ENCODE peak calls at places on chromosomes 1 and 21, in seven cellular contexts. T is vagina, I is adrenal gland, X is tibial artery, K is uterus, Y is neuronal stem cell, N is IMR-90. P is an unnamed sample. For H3K4me1, the result is how much of the 10 kb centered on the place peaks cover.

GRCh38 chr1:21564521-21565095 is 55.4 kb downstream of the ALPL start:
- DNase-seq in X (no peak), I (peak), Y (no peak), T (no peak), N (peak), K (no peak), P (no peak)

GRCh38 chr1:170214117-170214979 is 68.6 kb downstream of the NTMT2 start:
- DNase-seq in N (peak), I (no peak), K (no peak), Y (no peak), X (no peak), T (no peak), P (no peak)

GRCh38 chr1:151175036-151175741 is 592 bp downstream of the TMOD4 start:
- DNase-seq in K (no peak), N (peak), X (no peak), Y (no peak), T (no peak), I (no peak), P (peak)

GRCh38 chr1:67677925-67678324 is 7.1 kb upstream of the GADD45A start:
- DNase-seq in N (peak), T (no peak), K (no peak), Y (no peak), X (no peak), I (no peak), P (no peak)

GRCh38 chr1:15424146-15424667 is 14.0 kb upstream of the CTRC start:
- DNase-seq in N (no peak), X (no peak), Y (no peak), I (no peak), T (no peak), K (no peak), P (no peak)

GRCh38 chr1:162159515-162159914 is 90.0 kb downstream of the NOS1AP start:
- DNase-seq in X (no peak), N (no peak), T (no peak), I (no peak), Y (no peak), K (no peak), P (no peak)

GRCh38 chr1:50427086-50427817 is 4.0 kb upstream of the DMRTA2 start:
- DNase-seq in N (no peak), Y (peak), T (no peak), K (no peak), X (no peak), I (no peak), P (peak)

GRCh38 chr21:34865922-34866271 is 183.2 kb downstream of the RUNX1 start:
- DNase-seq in X (no peak), T (no peak), Y (no peak), K (no peak), N (no peak), I (no peak), P (no peak)

GRCh38 chr21:38404134-38404533 is 94.1 kb downstream of the ERG start:
- DNase-seq in I (no peak), X (no peak), Y (no peak), K (no peak), T (no peak), N (no peak), P (no peak)

GRCh38 chr1:164868990-164869389 is 310.0 kb downstream of the PBX1 start:
- DNase-seq in T (no peak), Y (no peak), I (no peak), N (no peak), X (no peak), K (no peak), P (no peak)

GRCh38 chr1:151832318-151832984 is 849 bp upstream of the RORC start:
- DNase-seq in Y (no peak), X (no peak), K (peak), N (peak), I (peak), T (no peak), P (no peak)

GRCh38 chr1:156616463-156616862 is 2.8 kb upstream of the HAPLN2 start:
- DNase-seq in Y (no peak), K (peak), I (peak), T (no peak), N (peak), X (no peak), P (peak)

GRCh38 chr1:215113776-215114153 is 31.2 kb downstream of the KCNK2 start:
- DNase-seq in K (no peak), X (no peak), N (no peak), T (no peak), I (no peak), Y (no peak), P (no peak)

GRCh38 chr1:12184008-12184681 is 17.4 kb downstream of the TNFRSF1B start:
- DNase-seq in T (peak), X (peak), N (peak), I (peak), K (peak), Y (peak), P (peak)

GRCh38 chr1:48794815-48795214 is 18.1 kb upstream of the BEND5 start:
- DNase-seq in I (no peak), K (no peak), N (no peak), X (no peak), T (no peak), Y (no peak), P (no peak)

GRCh38 chr1:154190550-154190949 is 1.4 kb downstream of the TPM3 start:
- DNase-seq in X (no peak), T (no peak), Y (no peak), N (peak), K (peak), I (no peak), P (no peak)

GRCh38 chr21:35352066-35352770 is 303.1 kb upstream of the RUNX1 start:
- DNase-seq in N (peak), K (no peak), T (no peak), X (no peak), Y (no peak), I (no peak), P (no peak)

GRCh38 chr1:99326215-99326949 is 62.1 kb downstream of the PLPPR4 start:
- DNase-seq in N (no peak), K (no peak), Y (no peak), I (no peak), X (no peak), T (no peak), P (no peak)

GRCh38 chr1:194288284-194288683 is 1101.9 kb upstream of the B3GALT2 start:
- DNase-seq in Y (no peak), T (no peak), N (no peak), K (no peak), X (no peak), I (no peak), P (no peak)
- H3K4me3 ChIP-seq in Y (no peak), T (no peak), N (no peak), K (no peak), X (no peak), I (no peak), P (no peak)

GRCh38 chr1:17217607-17218006 is 12.7 kb downstream of the PADI1 start:
- DNase-seq in T (no peak), Y (no peak), K (no peak), I (no peak), X (no peak), N (no peak), P (no peak)

GRCh38 chr1:17214876-17215544 is 10.1 kb downstream of the PADI1 start:
- DNase-seq in K (no peak), T (no peak), Y (no peak), N (no peak), I (no peak), X (no peak), P (no peak)

GRCh38 chr1:17213433-17214148 is 8.7 kb downstream of the PADI1 start:
- DNase-seq in T (no peak), I (no peak), N (no peak), K (no peak), X (no peak), Y (no peak), P (no peak)

GRCh38 chr1:17216078-17216477 is 11.2 kb downstream of the PADI1 start:
- DNase-seq in K (no peak), X (no peak), N (no peak), Y (no peak), T (no peak), I (no peak), P (no peak)

GRCh38 chr1:17215545-17215890 is 10.6 kb downstream of the PADI1 start:
- DNase-seq in I (no peak), Y (no peak), K (no peak), T (no peak), N (no peak), X (no peak), P (no peak)
- H3K4me1 ChIP-seq in I (under half), Y (under half), K (under half), T (under half), N (under half), X (under half), P (under half)

GRCh38 chr1:64630611-64631010 is 114.3 kb upstream of the RAVER2 start:
- DNase-seq in N (no peak), T (no peak), K (no peak), Y (no peak), X (no peak), I (no peak), P (no peak)

DNA sequence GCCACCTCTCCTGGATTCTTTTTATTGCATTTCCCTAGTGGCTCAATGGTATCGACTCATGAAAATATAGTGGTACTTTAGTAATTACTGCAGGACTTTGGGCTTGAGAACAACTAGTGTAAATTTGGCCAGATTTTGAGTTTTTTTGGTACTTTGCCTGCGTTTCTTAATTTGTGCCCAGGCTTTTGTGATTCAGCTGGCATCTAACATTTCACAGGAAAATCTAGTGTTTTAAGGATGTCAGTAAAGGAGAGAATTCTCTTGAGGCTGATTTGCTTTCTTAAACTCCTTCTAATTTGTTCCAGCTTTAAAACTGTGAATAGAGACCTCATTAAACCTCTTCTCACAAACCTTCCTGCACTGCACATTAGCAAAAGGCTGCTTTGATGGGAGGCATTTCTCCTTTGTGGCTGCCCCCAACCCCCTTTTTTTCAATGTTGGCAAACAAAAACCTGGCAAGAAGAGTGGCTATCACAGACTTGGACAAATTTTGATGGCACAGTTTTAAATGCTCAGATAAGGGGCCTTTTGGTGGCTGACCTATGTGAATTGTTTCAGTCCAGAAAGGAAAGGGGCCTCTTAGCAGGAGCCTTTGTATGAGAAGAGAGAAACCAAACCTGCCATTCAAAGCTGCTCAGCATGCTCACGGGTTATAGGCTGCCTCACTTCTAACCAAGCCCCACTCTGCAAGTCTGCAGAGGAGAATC is 113.4 kb upstream of the RAVER2 start:
- DNase-seq in Y (peak), X (no peak), T (no peak), I (no peak), K (no peak), N (no peak), P (no peak)
- H3K4me3 ChIP-seq in Y (no peak), X (no peak), T (no peak), I (no peak), K (no peak), N (no peak), P (no peak)

GRCh38 chr1:33348194-33348593 is 27.3 kb upstream of the A3GALT2 start:
- DNase-seq in X (no peak), I (no peak), Y (no peak), T (no peak), K (peak), N (peak), P (no peak)

GRCh38 chr1:33349778-33350610 is 29.1 kb upstream of the A3GALT2 start:
- DNase-seq in X (peak), Y (peak), K (peak), N (peak), T (no peak), I (peak), P (peak)

GRCh38 chr1:33347650-33347992 is 26.7 kb upstream of the A3GALT2 start:
- DNase-seq in K (peak), N (peak), T (no peak), Y (no peak), X (no peak), I (no peak), P (peak)

GRCh38 chr1:33349081-33349759 is 28.3 kb upstream of the A3GALT2 start:
- DNase-seq in K (peak), X (no peak), I (peak), Y (no peak), N (no peak), T (no peak), P (peak)

DNA sequence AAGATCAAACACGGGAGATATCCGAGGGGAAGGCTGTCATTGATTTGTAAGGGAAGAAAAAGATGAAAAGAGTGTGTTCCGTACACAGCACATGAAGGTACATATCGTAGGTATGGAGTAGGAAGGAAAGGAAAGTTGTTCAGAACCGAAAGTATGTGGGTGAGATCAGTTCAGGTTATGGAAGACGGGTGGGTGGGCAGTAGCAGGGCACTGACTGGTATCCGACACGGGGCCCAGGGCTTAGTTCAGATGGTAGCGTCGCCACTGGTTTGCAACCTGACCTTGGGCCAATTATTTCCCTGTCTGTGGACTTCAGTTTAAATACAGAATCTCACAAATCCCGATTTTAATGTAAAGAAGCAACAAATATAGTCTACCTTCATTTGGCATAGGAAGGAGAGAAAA is 27.8 kb upstream of the A3GALT2 start:
- DNase-seq in I (peak), K (no peak), Y (no peak), X (no peak), N (no peak), T (no peak), P (no peak)
- H3K4me1 ChIP-seq in I (under half), K (under half), Y (under half), X (under half), N (under half), T (half or more), P (under half)

GRCh38 chr1:10772711-10773110 is 23.7 kb downstream of the CASZ1 start:
- DNase-seq in Y (no peak), T (no peak), N (no peak), I (no peak), X (no peak), K (no peak), P (peak)

GRCh38 chr1:10773376-10773775 is 23.1 kb downstream of the CASZ1 start:
- DNase-seq in Y (no peak), X (no peak), T (no peak), K (no peak), N (no peak), I (no peak), P (peak)

GRCh38 chr1:10773851-10774614 is 22.4 kb downstream of the CASZ1 start:
- DNase-seq in K (no peak), T (no peak), N (no peak), I (no peak), X (no peak), Y (no peak), P (peak)

GRCh38 chr1:10776206-10776905 is 20.1 kb downstream of the CASZ1 start:
- DNase-seq in X (no peak), T (no peak), K (no peak), I (no peak), N (no peak), Y (no peak), P (peak)

GRCh38 chr1:10774615-10775310 is 21.7 kb downstream of the CASZ1 start:
- DNase-seq in X (no peak), I (no peak), T (no peak), Y (no peak), K (no peak), N (no peak), P (no peak)
- H3K4me3 ChIP-seq in X (no peak), I (no peak), T (no peak), Y (no peak), K (no peak), N (no peak), P (no peak)

GRCh38 chr1:163170975-163171676 is 31.6 kb downstream of the RGS5 start:
- DNase-seq in I (no peak), N (peak), K (no peak), T (no peak), X (no peak), Y (no peak), P (no peak)
- H3K4me1 ChIP-seq in I (under half), N (under half), K (under half), T (under half), X (under half), Y (under half), P (under half)

P was measured in aorta.